ENCODE peak calls at places on chromosomes 11 and 22, in nine cellular contexts. D is EH; S is GM20000; Y is neuronal stem cell; K is CD8-positive, alpha-beta T cell; J is MCF 10A; O is stimulated activated CD4-positive, alpha-beta T cell treated with anti-CD3 and anti-CD28 coated beads, Interleukin-2, amount 100 ng/mL, for 48 hours; T is skeletal muscle cell; G is lower lobe of right lung. X is an unnamed sample.

GRCh38 chr11:63939351-63939920 is 634 bp downstream of the NAA40 start:
- DNase-seq in D (peak; percentile 29), G (no peak), K (no peak), O (no peak), T (no peak), J (peak; percentile 25), S (no peak), Y (no peak), X (peak; percentile 53)

GRCh38 chr11:132941761-132942160 is 590.5 kb downstream of the OPCML start:
- DNase-seq in K (no peak), J (no peak), S (no peak), D (no peak), Y (no peak), T (no peak), O (no peak), G (no peak), X (no peak)

GRCh38 chr22:46612341-46612903 is 7.8 kb upstream of the GRAMD4 start:
- DNase-seq in Y (no peak), G (no peak), J (no peak), O (no peak), S (no peak), D (no peak), K (no peak), T (no peak), X (no peak)

GRCh38 chr22:49954354-49954753 is 6.2 kb upstream of the PIM3 start:
- DNase-seq in O (no peak), K (no peak), J (no peak), S (no peak), Y (no peak), G (peak; percentile 85), T (no peak), D (no peak), X (no peak)

GRCh38 chr11:119384332-119384731 is 2.8 kb upstream of the USP2 start:
- DNase-seq in T (no peak), J (no peak), G (no peak), S (no peak), Y (no peak), K (no peak), O (no peak), D (no peak), X (no peak)

GRCh38 chr11:60914620-60915249 is 777 bp downstream of the TMEM109 start:
- DNase-seq in S (peak; percentile 52), Y (no peak), O (no peak), D (peak; percentile 41), G (no peak), K (peak; percentile 34), J (peak; percentile 30), T (peak; percentile 11), X (peak; percentile 47)

GRCh38 chr11:112113539-112114457 is 27.1 kb downstream of the SDHD start:
- DNase-seq in T (peak; percentile 16), Y (peak; percentile 15), S (peak; percentile 57), D (peak; percentile 75), J (peak; percentile 75), O (no peak), G (no peak), K (no peak), X (peak; percentile 79)

GRCh38 chr22:38415561-38416321 is 39.3 kb downstream of the KCNJ4 start:
- DNase-seq in K (no peak), T (no peak), G (peak; percentile 40), O (no peak), Y (no peak), S (no peak), J (no peak), D (no peak), X (peak; percentile 16)

GRCh38 chr11:70410276-70410675 is 11.9 kb downstream of the CTTN start:
- DNase-seq in O (no peak), J (no peak), S (no peak), Y (no peak), K (no peak), D (no peak), T (no peak), G (no peak), X (no peak)

GRCh38 chr11:118612378-118612777 is 5.0 kb downstream of the PHLDB1 start:
- DNase-seq in S (no peak), D (peak; percentile 51), G (no peak), Y (no peak), K (no peak), J (no peak), O (no peak), T (no peak), X (no peak)

GRCh38 chr11:109320595-109320994 is 101.4 kb upstream of the C11orf87 start:
- DNase-seq in G (no peak), Y (no peak), S (no peak), K (no peak), O (no peak), D (peak; percentile 18), T (no peak), J (peak; percentile 67), X (peak; percentile 41)

GRCh38 chr22:27801197-27801615 is 350 bp downstream of the MN1 start:
- DNase-seq in S (peak; percentile 56), T (no peak), Y (peak; percentile 57), O (peak; percentile 37), D (peak; percentile 44), K (peak; percentile 25), J (peak; percentile 34), G (no peak), X (peak; percentile 59)

GRCh38 chr22:28102413-28102812 is 183.4 kb upstream of the PITPNB start:
- DNase-seq in Y (no peak), J (no peak), D (no peak), O (no peak), G (no peak), T (no peak), S (no peak), K (no peak), X (no peak)

GRCh38 chr11:100932474-100933100 is 197.0 kb downstream of the PGR start:
- DNase-seq in O (no peak), G (no peak), J (peak; percentile 35), T (no peak), K (no peak), S (peak; percentile 14), D (peak; percentile 56), Y (no peak), X (peak; percentile 73)

X was measured in choroid plexus epithelial cell.